ENCODE peak calls at places on chromosomes 2 and 18, in seven cellular contexts. N, C, K, E, V, H and W are unnamed samples.

GRCh38 chr2:186995092-186995491 is 146.1 kb upstream of the ZSWIM2 start:
- DNase-seq in N (no peak), C (peak), K (no peak), E (no peak), V (peak), H (peak), W (peak)

GRCh38 chr2:240178564-240178963 is 38.1 kb upstream of the OTOS start:
- DNase-seq in N (no peak), C (no peak), K (no peak), E (peak), V (no peak), H (no peak), W (no peak)

GRCh38 chr2:205527801-205528200 is 154.5 kb upstream of the NRP2 start:
- DNase-seq in N (no peak), C (no peak), K (no peak), E (no peak), V (peak), H (no peak), W (no peak)

GRCh38 chr2:191056218-191056617 is 42.2 kb upstream of the STAT1 start:
- DNase-seq in N (no peak), C (no peak), K (no peak), E (no peak), V (no peak), H (no peak), W (no peak)

GRCh38 chr2:128379021-128380005 is 60.6 kb upstream of the HS6ST1 start:
- DNase-seq in N (no peak), C (peak), K (peak), E (no peak), V (peak), H (peak), W (peak)

GRCh38 chr2:211923019-211923418 is 615.6 kb downstream of the ERBB4 start:
- DNase-seq in N (no peak), C (no peak), K (no peak), E (no peak), V (no peak), H (no peak), W (no peak)

GRCh38 chr2:36971990-36972389 is 5.7 kb upstream of the STRN start:
- DNase-seq in N (no peak), C (no peak), K (no peak), E (no peak), V (no peak), H (no peak), W (no peak)

GRCh38 chr18:74665905-74666304 is 68.2 kb downstream of the ZNF407 start:
- DNase-seq in N (no peak), C (no peak), K (no peak), E (no peak), V (no peak), H (no peak), W (no peak)

GRCh38 chr2:240452471-240453256 is 17.2 kb downstream of the GPC1 start:
- DNase-seq in N (peak), C (peak), K (peak), E (peak), V (peak), H (peak), W (peak)

DNA sequence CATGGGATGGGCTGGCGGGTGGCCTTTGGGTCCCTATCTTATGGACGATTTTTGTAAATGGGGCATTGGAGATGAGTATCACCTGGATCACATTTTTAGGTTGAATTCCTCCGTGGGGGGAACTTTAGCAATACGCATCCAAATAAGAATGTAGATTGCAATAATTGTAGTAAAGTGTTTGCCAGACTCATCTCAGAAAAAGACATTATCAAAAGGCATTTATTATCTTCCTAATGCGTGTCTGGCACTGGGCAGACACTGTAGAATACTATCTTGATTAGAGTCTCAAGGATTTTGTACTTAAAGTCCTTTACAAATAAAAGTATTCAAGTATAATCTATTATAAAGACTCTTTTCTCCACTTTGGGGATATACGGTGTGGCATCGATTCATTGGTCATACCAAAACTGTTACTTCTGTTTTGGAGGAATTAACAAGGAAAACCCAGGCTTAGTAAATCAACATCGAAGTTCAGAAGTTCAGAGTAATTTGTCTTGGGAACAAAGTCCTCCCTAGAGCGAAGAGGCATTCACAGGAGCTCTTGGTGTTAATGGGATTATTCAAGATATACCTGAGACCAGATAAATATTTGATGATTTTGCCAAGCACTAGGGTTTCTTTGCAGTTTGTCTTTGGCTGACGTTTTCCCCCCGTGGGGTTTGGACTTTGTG is 568 bp upstream of the ACKR3 start:
- DNase-seq in N (no peak), C (no peak), K (no peak), E (no peak), V (no peak), H (no peak), W (peak)
- H3K4me3 ChIP-seq in N (peak), C (no peak), K (no peak), E (peak), V (peak), H (peak), W (peak)

GRCh38 chr18:4453712-4454547 is 1.2 kb downstream of the DLGAP1 start:
- DNase-seq in N (no peak), C (no peak), K (peak), E (peak), V (no peak), H (no peak), W (no peak)
- H3K4me3 ChIP-seq in N (no peak), C (peak), K (peak), E (peak), V (no peak), H (no peak), W (no peak)

GRCh38 chr2:239001794-239002193 is 153.9 kb downstream of the TWIST2 start:
- DNase-seq in N (no peak), C (no peak), K (no peak), E (no peak), V (no peak), H (no peak), W (no peak)
- H3K4me3 ChIP-seq in N (no peak), C (no peak), K (no peak), E (no peak), V (no peak), H (no peak), W (no peak)

GRCh38 chr2:55461679-55462078 is 42.0 kb upstream of the CCDC88A start:
- DNase-seq in N (no peak), C (no peak), K (no peak), E (no peak), V (no peak), H (no peak), W (no peak)
- H3K4me3 ChIP-seq in N (no peak), C (no peak), K (no peak), E (no peak), V (no peak), H (no peak), W (no peak)

DNA sequence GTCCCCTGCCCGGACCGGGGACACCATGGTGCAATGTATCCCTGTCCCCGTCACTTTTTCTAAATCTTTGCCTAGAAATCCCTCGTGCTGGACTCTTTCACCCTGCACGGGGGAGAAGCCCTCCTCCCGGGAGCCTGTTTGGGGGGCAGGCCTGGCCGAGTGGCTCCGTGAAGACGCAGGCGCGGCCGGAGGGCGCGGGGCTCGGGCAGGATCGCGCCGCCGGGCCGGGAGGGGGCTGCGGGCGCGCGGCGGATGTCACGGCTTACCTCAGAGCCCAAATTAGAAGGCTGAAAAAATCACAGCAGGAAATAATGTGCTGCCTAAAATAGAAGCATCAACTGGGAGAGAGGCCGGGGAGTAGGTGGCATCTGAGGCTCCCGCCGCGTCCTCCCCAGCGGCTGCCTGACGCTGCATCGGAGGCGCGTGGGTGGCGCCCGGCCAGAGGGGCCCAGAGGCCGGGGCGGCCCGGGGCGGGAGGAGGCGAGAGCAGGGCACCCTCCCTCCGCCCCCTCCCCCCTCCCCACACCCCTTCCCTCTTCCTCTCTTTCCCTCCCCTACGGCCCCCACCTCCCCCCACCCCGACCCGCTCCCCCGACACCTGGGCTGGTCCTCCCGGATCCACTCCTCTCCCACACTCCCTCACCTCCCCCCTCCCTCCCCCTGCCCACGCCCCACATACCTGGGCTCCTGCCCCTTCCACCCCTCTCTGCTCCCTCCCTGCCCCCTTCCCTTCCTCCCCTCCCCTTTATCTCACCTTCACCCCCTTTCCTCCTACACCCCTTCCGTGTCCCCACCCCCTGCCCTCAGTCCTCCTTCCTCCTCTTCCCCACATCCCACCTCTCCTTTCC is 51.9 kb downstream of the SLC4A1AP start:
- DNase-seq in N (no peak), C (peak), K (no peak), E (peak), V (peak), H (peak), W (peak)
- H3K4me3 ChIP-seq in N (peak), C (peak), K (peak), E (no peak), V (peak), H (peak), W (peak)

DNA sequence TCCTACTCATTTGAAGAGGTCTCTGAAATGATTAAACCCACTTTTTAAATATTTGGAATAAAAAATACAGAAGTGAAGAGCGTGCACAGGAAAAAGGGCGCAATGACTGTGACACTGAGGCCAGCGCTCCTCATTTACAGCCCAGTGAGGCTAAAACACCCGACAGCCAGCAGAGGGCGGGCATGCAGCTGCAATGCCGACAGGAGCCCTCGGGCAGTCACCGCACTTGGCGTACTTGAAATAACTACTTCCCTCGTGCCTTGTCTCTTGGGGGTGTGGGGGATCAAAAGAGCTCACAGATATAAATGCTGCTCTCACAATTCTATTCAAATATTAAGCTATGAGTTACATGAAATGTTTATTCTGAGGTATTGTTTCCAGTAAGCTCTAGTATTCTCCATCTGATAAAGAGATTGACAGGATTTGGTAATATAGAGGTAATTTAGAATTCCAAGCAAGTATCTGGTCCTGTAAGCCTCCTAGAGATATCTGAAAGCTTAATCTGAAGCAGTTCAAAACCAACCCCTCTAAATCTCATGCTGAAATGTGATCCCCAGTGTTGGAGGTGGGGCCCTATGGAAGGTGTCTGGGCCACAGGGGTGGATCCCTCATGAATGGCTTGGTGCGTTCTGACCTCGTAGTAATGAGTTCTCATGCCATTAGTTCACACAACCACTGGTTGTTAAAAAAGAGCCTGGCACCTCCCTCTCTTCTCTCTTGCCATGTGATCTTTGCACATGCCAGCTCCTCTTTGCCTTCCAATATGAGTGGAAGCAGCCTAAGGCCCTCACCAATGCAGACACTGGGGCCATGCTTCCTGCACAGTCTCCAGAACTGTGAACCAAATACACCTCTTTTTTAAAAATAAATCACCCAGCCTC is 93.6 kb downstream of the ZAP70 start:
- DNase-seq in N (peak), C (peak), K (peak), E (peak), V (peak), H (peak), W (peak)
- H3K4me3 ChIP-seq in N (no peak), C (no peak), K (no peak), E (no peak), V (no peak), H (no peak), W (no peak)

GRCh38 chr2:24077535-24077877 is 1.4 kb upstream of the SF3B6 start:
- DNase-seq in N (no peak), C (peak), K (no peak), E (no peak), V (no peak), H (peak), W (peak)
- H3K4me3 ChIP-seq in N (no peak), C (peak), K (peak), E (peak), V (peak), H (peak), W (peak)